ENCODE peak calls at places on chromosomes 12 and 14, in nine cellular contexts. One of them, this sample, is unnamed. For H3K4me1 and H3K36me3, the result is how much of the 10 kb centered on the place peaks cover.

GRCh38 chr14:90336985-90337384 is 5.2 kb upstream of the NRDE2 start:
- DNase-seq in transverse colon: no peak
- DNase-seq in neuronal stem cell: no peak
- DNase-seq in IMR-90: no peak
- DNase-seq in HCT116: no peak
- DNase-seq in cardiac muscle cell: no peak
- DNase-seq in colonic mucosa: no peak
- DNase-seq in right lobe of liver: no peak
- DNase-seq in uterus: no peak
- DNase-seq in this sample: no peak

GRCh38 chr12:124306686-124307555 is 12.0 kb downstream of the RFLNA start:
- DNase-seq in uterus: no peak
- DNase-seq in IMR-90: no peak
- DNase-seq in neuronal stem cell: no peak
- DNase-seq in colonic mucosa: no peak
- DNase-seq in transverse colon: no peak
- DNase-seq in HCT116: no peak
- DNase-seq in cardiac muscle cell: no peak
- DNase-seq in right lobe of liver: no peak
- DNase-seq in this sample: no peak

GRCh38 chr12:15530361-15530760 is 208.1 kb downstream of the PTPRO start:
- DNase-seq in uterus: no peak
- DNase-seq in cardiac muscle cell: no peak
- DNase-seq in right lobe of liver: no peak
- DNase-seq in colonic mucosa: no peak
- DNase-seq in HCT116: no peak
- DNase-seq in transverse colon: no peak
- DNase-seq in IMR-90: no peak
- DNase-seq in neuronal stem cell: no peak
- DNase-seq in this sample: no peak

GRCh38 chr12:19517583-19517982 is 78.3 kb downstream of the AEBP2 start:
- DNase-seq in right lobe of liver: no peak
- DNase-seq in neuronal stem cell: no peak
- DNase-seq in IMR-90: peak
- DNase-seq in cardiac muscle cell: no peak
- DNase-seq in HCT116: no peak
- DNase-seq in colonic mucosa: no peak
- DNase-seq in transverse colon: no peak
- DNase-seq in uterus: no peak
- DNase-seq in this sample: no peak

GRCh38 chr12:107374136-107374535 is 280.8 kb upstream of the CRY1 start:
- DNase-seq in neuronal stem cell: no peak
- DNase-seq in HCT116: no peak
- DNase-seq in cardiac muscle cell: no peak
- DNase-seq in colonic mucosa: no peak
- DNase-seq in transverse colon: no peak
- DNase-seq in right lobe of liver: no peak
- DNase-seq in IMR-90: no peak
- DNase-seq in uterus: no peak
- DNase-seq in this sample: no peak

GRCh38 chr12:50985322-50985721 is 33.0 kb downstream of the HIGD1C start:
- DNase-seq in HCT116: peak
- DNase-seq in IMR-90: peak
- DNase-seq in cardiac muscle cell: peak
- DNase-seq in right lobe of liver: no peak
- DNase-seq in transverse colon: no peak
- DNase-seq in uterus: no peak
- DNase-seq in neuronal stem cell: no peak
- DNase-seq in colonic mucosa: peak
- DNase-seq in this sample: peak

GRCh38 chr12:93645702-93646101 is 31.5 kb upstream of the CRADD start:
- DNase-seq in uterus: no peak
- DNase-seq in right lobe of liver: no peak
- DNase-seq in IMR-90: peak
- DNase-seq in neuronal stem cell: no peak
- DNase-seq in HCT116: no peak
- DNase-seq in transverse colon: no peak
- DNase-seq in cardiac muscle cell: no peak
- DNase-seq in colonic mucosa: no peak
- DNase-seq in this sample: no peak

GRCh38 chr14:105499256-105500035 is 8.4 kb downstream of the TEDC1 start:
- DNase-seq in transverse colon: no peak
- DNase-seq in HCT116: no peak
- DNase-seq in colonic mucosa: no peak
- DNase-seq in neuronal stem cell: no peak
- DNase-seq in cardiac muscle cell: no peak
- DNase-seq in IMR-90: no peak
- DNase-seq in right lobe of liver: no peak
- DNase-seq in uterus: no peak
- DNase-seq in this sample: no peak

GRCh38 chr12:119229837-119230236 is 51.1 kb downstream of the HSPB8 start:
- DNase-seq in transverse colon: no peak
- DNase-seq in HCT116: peak
- DNase-seq in right lobe of liver: no peak
- DNase-seq in uterus: no peak
- DNase-seq in colonic mucosa: peak
- DNase-seq in cardiac muscle cell: peak
- DNase-seq in IMR-90: peak
- DNase-seq in neuronal stem cell: peak
- DNase-seq in this sample: no peak

GRCh38 chr14:38964630-38965029 is 138.4 kb downstream of the SEC23A start:
- DNase-seq in IMR-90: peak
- DNase-seq in neuronal stem cell: no peak
- DNase-seq in uterus: no peak
- DNase-seq in HCT116: no peak
- DNase-seq in cardiac muscle cell: no peak
- DNase-seq in transverse colon: no peak
- DNase-seq in right lobe of liver: no peak
- DNase-seq in colonic mucosa: no peak
- DNase-seq in this sample: no peak

GRCh38 chr12:116969615-116970575 is 59.1 kb downstream of the FBXW8 start:
- DNase-seq in neuronal stem cell: no peak
- DNase-seq in colonic mucosa: peak
- DNase-seq in right lobe of liver: no peak
- DNase-seq in IMR-90: no peak
- DNase-seq in cardiac muscle cell: no peak
- DNase-seq in transverse colon: no peak
- DNase-seq in uterus: no peak
- DNase-seq in HCT116: no peak
- DNase-seq in this sample: no peak

GRCh38 chr12:92992041-92992440 is 62.9 kb upstream of the EEA1 start:
- DNase-seq in HCT116: no peak
- DNase-seq in uterus: no peak
- DNase-seq in transverse colon: no peak
- DNase-seq in IMR-90: peak
- DNase-seq in cardiac muscle cell: no peak
- DNase-seq in right lobe of liver: no peak
- DNase-seq in colonic mucosa: no peak
- DNase-seq in neuronal stem cell: no peak
- DNase-seq in this sample: no peak

DNA sequence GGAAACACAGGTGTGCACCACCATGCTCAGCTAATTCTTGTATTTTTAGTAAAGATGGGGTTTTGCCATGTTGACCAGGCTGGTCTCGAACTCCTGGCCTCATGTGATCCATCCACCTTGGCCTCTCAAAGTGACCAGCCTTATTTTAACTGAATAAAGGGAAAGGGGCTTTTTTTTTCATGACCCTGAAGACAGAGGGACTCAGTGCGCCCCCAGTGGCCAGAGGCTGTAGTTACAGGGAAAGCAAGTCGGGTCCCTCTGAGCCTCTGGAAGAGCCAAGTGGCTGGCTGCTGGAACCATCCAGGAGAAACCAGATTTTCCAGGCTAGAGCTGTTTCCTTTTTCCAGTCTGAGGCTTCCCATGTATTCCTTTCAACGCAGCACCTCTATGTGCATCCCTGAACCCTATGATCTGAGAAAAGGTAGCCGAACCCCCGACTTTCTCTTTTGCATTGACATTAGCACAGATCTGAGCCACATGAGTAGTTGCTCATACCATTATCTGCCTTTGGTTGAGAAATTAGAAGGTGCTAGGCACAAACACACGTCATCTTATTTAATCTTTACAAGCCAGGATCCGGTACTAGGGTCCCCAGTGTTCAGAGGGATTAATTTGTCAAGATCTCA is 342.7 kb downstream of the CACNA1C start:
- DNase-seq in neuronal stem cell: peak
- DNase-seq in HCT116: peak
- DNase-seq in colonic mucosa: peak
- DNase-seq in uterus: no peak
- DNase-seq in IMR-90: peak
- DNase-seq in cardiac muscle cell: peak
- DNase-seq in right lobe of liver: no peak
- DNase-seq in transverse colon: peak
- DNase-seq in this sample: peak
- H3K4me1 ChIP-seq in neuronal stem cell: under half
- H3K4me1 ChIP-seq in HCT116: under half
- H3K4me1 ChIP-seq in colonic mucosa: under half
- H3K4me1 ChIP-seq in uterus: under half
- H3K4me1 ChIP-seq in IMR-90: under half
- H3K4me1 ChIP-seq in cardiac muscle cell: under half
- H3K4me1 ChIP-seq in right lobe of liver: under half
- H3K4me1 ChIP-seq in transverse colon: under half
- H3K4me1 ChIP-seq in this sample: under half

GRCh38 chr12:6507102-6507998 is 13.4 kb downstream of the NCAPD2 start:
- DNase-seq in cardiac muscle cell: peak
- DNase-seq in transverse colon: no peak
- DNase-seq in HCT116: no peak
- DNase-seq in colonic mucosa: no peak
- DNase-seq in uterus: no peak
- DNase-seq in neuronal stem cell: no peak
- DNase-seq in IMR-90: peak
- DNase-seq in right lobe of liver: no peak
- DNase-seq in this sample: no peak

GRCh38 chr12:6508087-6508486 is 14.2 kb downstream of the NCAPD2 start:
- DNase-seq in HCT116: no peak
- DNase-seq in cardiac muscle cell: no peak
- DNase-seq in right lobe of liver: no peak
- DNase-seq in uterus: no peak
- DNase-seq in colonic mucosa: no peak
- DNase-seq in neuronal stem cell: no peak
- DNase-seq in IMR-90: no peak
- DNase-seq in transverse colon: no peak
- DNase-seq in this sample: no peak
- H3K36me3 ChIP-seq in HCT116: half or more
- H3K36me3 ChIP-seq in cardiac muscle cell: under half
- H3K36me3 ChIP-seq in right lobe of liver: under half
- H3K36me3 ChIP-seq in uterus: under half
- H3K36me3 ChIP-seq in colonic mucosa: under half
- H3K36me3 ChIP-seq in neuronal stem cell: half or more
- H3K36me3 ChIP-seq in IMR-90: under half
- H3K36me3 ChIP-seq in transverse colon: under half
- H3K36me3 ChIP-seq in this sample: under half

GRCh38 chr14:61380984-61381383 is 59.6 kb downstream of the PRKCH start:
- DNase-seq in cardiac muscle cell: no peak
- DNase-seq in uterus: no peak
- DNase-seq in HCT116: no peak
- DNase-seq in colonic mucosa: no peak
- DNase-seq in transverse colon: no peak
- DNase-seq in IMR-90: no peak
- DNase-seq in neuronal stem cell: no peak
- DNase-seq in right lobe of liver: no peak
- DNase-seq in this sample: no peak

GRCh38 chr14:61379639-61380184 is 58.3 kb downstream of the PRKCH start:
- DNase-seq in cardiac muscle cell: no peak
- DNase-seq in colonic mucosa: no peak
- DNase-seq in IMR-90: no peak
- DNase-seq in transverse colon: no peak
- DNase-seq in uterus: no peak
- DNase-seq in HCT116: no peak
- DNase-seq in neuronal stem cell: no peak
- DNase-seq in right lobe of liver: no peak
- DNase-seq in this sample: no peak

GRCh38 chr14:61381589-61381988 is 60.2 kb downstream of the PRKCH start:
- DNase-seq in neuronal stem cell: no peak
- DNase-seq in uterus: no peak
- DNase-seq in colonic mucosa: no peak
- DNase-seq in cardiac muscle cell: no peak
- DNase-seq in transverse colon: no peak
- DNase-seq in right lobe of liver: no peak
- DNase-seq in IMR-90: no peak
- DNase-seq in HCT116: no peak
- DNase-seq in this sample: no peak

GRCh38 chr14:61385002-61385685 is 63.8 kb downstream of the PRKCH start:
- DNase-seq in colonic mucosa: no peak
- DNase-seq in IMR-90: no peak
- DNase-seq in neuronal stem cell: no peak
- DNase-seq in transverse colon: peak
- DNase-seq in cardiac muscle cell: peak
- DNase-seq in uterus: no peak
- DNase-seq in HCT116: no peak
- DNase-seq in right lobe of liver: no peak
- DNase-seq in this sample: no peak

GRCh38 chr14:61382842-61383241 is 61.5 kb downstream of the PRKCH start:
- DNase-seq in neuronal stem cell: no peak
- DNase-seq in transverse colon: no peak
- DNase-seq in cardiac muscle cell: no peak
- DNase-seq in colonic mucosa: no peak
- DNase-seq in HCT116: no peak
- DNase-seq in right lobe of liver: no peak
- DNase-seq in IMR-90: no peak
- DNase-seq in uterus: no peak
- DNase-seq in this sample: no peak
- H3K4me1 ChIP-seq in neuronal stem cell: under half
- H3K4me1 ChIP-seq in transverse colon: under half
- H3K4me1 ChIP-seq in cardiac muscle cell: half or more
- H3K4me1 ChIP-seq in colonic mucosa: under half
- H3K4me1 ChIP-seq in HCT116: under half
- H3K4me1 ChIP-seq in right lobe of liver: under half
- H3K4me1 ChIP-seq in IMR-90: under half
- H3K4me1 ChIP-seq in uterus: under half
- H3K4me1 ChIP-seq in this sample: under half

GRCh38 chr12:46244273-46244672 is 24.6 kb downstream of the SLC38A1 start:
- DNase-seq in cardiac muscle cell: peak
- DNase-seq in right lobe of liver: no peak
- DNase-seq in uterus: no peak
- DNase-seq in transverse colon: no peak
- DNase-seq in HCT116: no peak
- DNase-seq in IMR-90: no peak
- DNase-seq in colonic mucosa: no peak
- DNase-seq in neuronal stem cell: no peak
- DNase-seq in this sample: no peak

GRCh38 chr12:46242569-46242968 is 26.3 kb downstream of the SLC38A1 start:
- DNase-seq in colonic mucosa: no peak
- DNase-seq in right lobe of liver: no peak
- DNase-seq in transverse colon: no peak
- DNase-seq in uterus: no peak
- DNase-seq in neuronal stem cell: no peak
- DNase-seq in cardiac muscle cell: no peak
- DNase-seq in HCT116: no peak
- DNase-seq in IMR-90: no peak
- DNase-seq in this sample: no peak

GRCh38 chr12:46244997-46245396 is 23.8 kb downstream of the SLC38A1 start:
- DNase-seq in right lobe of liver: no peak
- DNase-seq in transverse colon: no peak
- DNase-seq in colonic mucosa: no peak
- DNase-seq in neuronal stem cell: no peak
- DNase-seq in IMR-90: no peak
- DNase-seq in HCT116: no peak
- DNase-seq in uterus: no peak
- DNase-seq in cardiac muscle cell: no peak
- DNase-seq in this sample: no peak

GRCh38 chr12:46237381-46238045 is 31.3 kb downstream of the SLC38A1 start:
- DNase-seq in cardiac muscle cell: no peak
- DNase-seq in uterus: no peak
- DNase-seq in neuronal stem cell: no peak
- DNase-seq in right lobe of liver: no peak
- DNase-seq in HCT116: no peak
- DNase-seq in IMR-90: no peak
- DNase-seq in transverse colon: no peak
- DNase-seq in colonic mucosa: no peak
- DNase-seq in this sample: no peak

GRCh38 chr12:46240436-46240835 is 28.4 kb downstream of the SLC38A1 start:
- DNase-seq in colonic mucosa: no peak
- DNase-seq in right lobe of liver: no peak
- DNase-seq in neuronal stem cell: no peak
- DNase-seq in cardiac muscle cell: no peak
- DNase-seq in IMR-90: no peak
- DNase-seq in HCT116: no peak
- DNase-seq in uterus: no peak
- DNase-seq in transverse colon: no peak
- DNase-seq in this sample: no peak
- H3K36me3 ChIP-seq in colonic mucosa: under half
- H3K36me3 ChIP-seq in right lobe of liver: under half
- H3K36me3 ChIP-seq in neuronal stem cell: half or more
- H3K36me3 ChIP-seq in cardiac muscle cell: under half
- H3K36me3 ChIP-seq in IMR-90: under half
- H3K36me3 ChIP-seq in HCT116: under half
- H3K36me3 ChIP-seq in uterus: under half
- H3K36me3 ChIP-seq in transverse colon: under half
- H3K36me3 ChIP-seq in this sample: under half

This sample was measured in tibial nerve.